ENCODE peak calls at places on chromosomes 5 and 9, in seven cellular contexts. R is thyroid gland, E is ovary, Y is sigmoid colon, P is stomach, C is prostate gland, Q is K562. J is an unnamed sample.
A peak's percentile ranks its signal among the peaks of the same experiment; 100 is the strongest.

GRCh38 chr5:66164044-66164790 is 20.1 kb downstream of the SREK1 start:
- DNase-seq in R (no peak), E (no peak), Y (no peak), P (no peak), C (no peak), Q (no peak), J (no peak)

GRCh38 chr9:123349691-123350480 is 6.1 kb upstream of the CRB2 start:
- DNase-seq in R (peak; percentile 61), E (peak; percentile 51), Y (no peak), P (peak; percentile 47), C (peak; percentile 54), Q (peak; percentile 89), J (peak; percentile 71)

GRCh38 chr5:138543730-138544104 is 681 bp upstream of the ETF1 start:
- DNase-seq in R (no peak), E (no peak), Y (no peak), P (no peak), C (no peak), Q (no peak), J (no peak)

GRCh38 chr5:133244242-133244641 is 192.4 kb downstream of the HSPA4 start:
- DNase-seq in R (no peak), E (no peak), Y (no peak), P (no peak), C (no peak), Q (no peak), J (no peak)

GRCh38 chr5:67246108-67246507 is 49.5 kb upstream of the CD180 start:
- DNase-seq in R (no peak), E (peak; percentile 50), Y (no peak), P (no peak), C (peak; percentile 73), Q (peak; percentile 29), J (peak; percentile 85)

GRCh38 chr5:181217805-181218065 is 5.3 kb upstream of the TRIM41 start:
- DNase-seq in R (peak; percentile 49), E (peak; percentile 45), Y (no peak), P (no peak), C (no peak), Q (no peak), J (no peak)

GRCh38 chr5:147617191-147617606 is 107.3 kb upstream of the DPYSL3 start:
- DNase-seq in R (no peak), E (no peak), Y (no peak), P (no peak), C (no peak), Q (no peak), J (no peak)

GRCh38 chr9:123871781-123872180 is 58.1 kb downstream of the DENND1A start:
- DNase-seq in R (peak; percentile 76), E (no peak), Y (no peak), P (no peak), C (no peak), Q (no peak), J (no peak)

GRCh38 chr9:100498592-100498991 is 25.6 kb downstream of the TMEFF1 start:
- DNase-seq in R (no peak), E (no peak), Y (no peak), P (no peak), C (no peak), Q (no peak), J (no peak)

GRCh38 chr5:8019719-8020218 is 150.8 kb downstream of the MTRR start:
- DNase-seq in R (no peak), E (no peak), Y (no peak), P (no peak), C (no peak), Q (no peak), J (no peak)

GRCh38 chr9:18710089-18710488 is 236.1 kb downstream of the ADAMTSL1 start:
- DNase-seq in R (no peak), E (no peak), Y (no peak), P (no peak), C (no peak), Q (no peak), J (no peak)

GRCh38 chr9:126336350-126337335 is 10.0 kb downstream of the MVB12B start:
- DNase-seq in R (no peak), E (no peak), Y (no peak), P (no peak), C (no peak), Q (no peak), J (no peak)

DNA sequence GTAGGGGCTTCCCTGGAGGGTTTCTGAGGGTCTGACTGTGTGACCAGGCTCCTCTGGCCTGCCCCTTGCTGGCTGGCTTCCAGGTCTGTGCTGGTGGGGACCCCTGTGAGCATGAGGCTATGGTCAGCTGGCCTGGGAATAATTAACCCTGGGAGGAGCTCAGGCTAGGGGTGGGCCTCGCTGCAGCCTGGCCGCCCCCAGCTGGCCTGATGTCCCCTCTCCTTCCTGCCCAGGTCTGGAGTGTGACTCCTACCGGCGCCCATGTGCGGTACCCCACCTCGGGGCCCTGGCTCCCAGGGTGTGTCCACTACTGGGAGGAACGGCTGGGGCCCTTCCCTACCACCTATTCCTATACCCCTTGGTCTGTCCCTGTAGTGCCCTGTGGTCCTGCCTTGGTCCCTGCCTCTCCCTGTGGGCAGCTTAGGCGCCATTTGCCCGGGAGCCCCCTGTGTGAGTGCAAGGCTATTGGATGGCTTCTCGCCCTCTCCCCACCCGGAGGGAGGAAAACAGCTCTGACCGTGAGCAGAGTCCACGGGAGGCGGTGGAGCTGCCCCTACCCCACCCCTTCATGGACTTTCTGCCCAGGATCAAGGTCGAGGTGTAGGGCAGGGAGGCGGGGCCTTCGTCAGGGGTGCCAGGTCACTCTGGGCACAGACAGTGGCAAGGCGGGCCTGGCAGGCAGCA is 9.4 kb downstream of the RXRA start:
- DNase-seq in R (no peak), E (no peak), Y (no peak), P (peak; percentile 43), C (no peak), Q (no peak), J (no peak)
- TF ChIP-seq POLR2A in R (no peak), E (no peak), Y (no peak), P (no peak), C (no peak), Q (no peak), J (no peak)

GRCh38 chr5:102755691-102756371 is 726 bp downstream of the PAM start:
- DNase-seq in R (peak; percentile 69), E (peak; percentile 59), Y (peak; percentile 88), P (peak; percentile 68), C (peak; percentile 39), Q (peak; percentile 26), J (peak; percentile 62)
- TF ChIP-seq POLR2A in R (peak; percentile 61), E (peak; percentile 34), Y (no peak), P (no peak), C (peak; percentile 34), Q (no peak), J (no peak)

DNA sequence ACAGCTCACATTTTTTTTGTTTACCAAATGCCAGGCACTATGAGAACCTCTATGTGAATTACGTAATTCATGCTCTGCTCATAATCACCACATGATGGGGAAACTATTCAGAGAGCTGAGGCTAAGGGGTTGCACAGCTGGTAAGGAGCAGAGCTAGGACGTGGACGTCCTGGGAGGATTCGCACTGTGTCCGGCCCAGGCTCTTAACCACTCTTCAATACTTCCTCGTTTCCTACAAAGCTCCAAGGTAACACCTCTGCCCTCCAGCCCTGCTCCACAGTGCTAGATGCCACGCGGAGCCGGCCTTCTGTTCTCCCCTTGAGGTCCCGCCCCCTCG is 8.7 kb downstream of the PHF19 start:
- DNase-seq in R (no peak), E (no peak), Y (no peak), P (no peak), C (no peak), Q (no peak), J (no peak)
- TF ChIP-seq POLR2A in R (no peak), E (no peak), Y (no peak), P (no peak), C (no peak), Q (no peak), J (no peak)

GRCh38 chr9:12732971-12733370 is 39.8 kb downstream of the TYRP1 start:
- DNase-seq in R (no peak), E (no peak), Y (no peak), P (no peak), C (no peak), Q (no peak), J (no peak)
- TF ChIP-seq POLR2A in R (no peak), E (no peak), Y (no peak), P (no peak), C (no peak), Q (no peak), J (no peak)

GRCh38 chr5:89299998-89300397 is 417.0 kb upstream of the MEF2C start:
- DNase-seq in R (no peak), E (no peak), Y (no peak), P (no peak), C (no peak), Q (no peak), J (no peak)

GRCh38 chr5:89302102-89302891 is 419.3 kb upstream of the MEF2C start:
- DNase-seq in R (no peak), E (no peak), Y (no peak), P (no peak), C (no peak), Q (no peak), J (no peak)

GRCh38 chr5:89301572-89302025 is 418.6 kb upstream of the MEF2C start:
- DNase-seq in R (no peak), E (no peak), Y (no peak), P (no peak), C (no peak), Q (no peak), J (no peak)

GRCh38 chr5:89300426-89300970 is 417.5 kb upstream of the MEF2C start:
- DNase-seq in R (no peak), E (no peak), Y (no peak), P (no peak), C (no peak), Q (no peak), J (no peak)

DNA sequence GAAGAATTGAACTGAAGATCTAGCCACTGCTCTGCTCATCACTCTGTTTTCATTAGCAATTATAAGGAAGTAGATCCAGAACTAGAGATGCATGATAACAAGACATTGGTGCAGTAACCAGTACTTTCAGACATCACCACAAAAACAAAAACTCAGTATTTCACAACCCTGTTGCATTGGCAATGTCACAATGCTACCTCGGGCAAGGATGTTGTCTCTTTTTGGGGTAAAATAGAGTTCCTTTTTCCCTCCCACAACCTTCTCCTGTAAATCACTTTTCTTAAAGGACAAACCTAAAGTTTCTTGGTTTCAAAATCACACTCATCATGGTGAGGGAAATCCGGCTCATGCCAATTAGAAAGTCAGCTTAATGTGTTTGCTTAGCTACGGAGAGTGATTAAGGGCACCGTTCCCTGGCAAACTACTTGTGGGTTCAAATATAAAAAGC is 420.1 kb upstream of the MEF2C start:
- DNase-seq in R (no peak), E (no peak), Y (no peak), P (no peak), C (no peak), Q (no peak), J (no peak)
- TF ChIP-seq POLR2A in R (no peak), E (no peak), Y (no peak), P (no peak), C (no peak), Q (no peak), J (no peak)

DNA sequence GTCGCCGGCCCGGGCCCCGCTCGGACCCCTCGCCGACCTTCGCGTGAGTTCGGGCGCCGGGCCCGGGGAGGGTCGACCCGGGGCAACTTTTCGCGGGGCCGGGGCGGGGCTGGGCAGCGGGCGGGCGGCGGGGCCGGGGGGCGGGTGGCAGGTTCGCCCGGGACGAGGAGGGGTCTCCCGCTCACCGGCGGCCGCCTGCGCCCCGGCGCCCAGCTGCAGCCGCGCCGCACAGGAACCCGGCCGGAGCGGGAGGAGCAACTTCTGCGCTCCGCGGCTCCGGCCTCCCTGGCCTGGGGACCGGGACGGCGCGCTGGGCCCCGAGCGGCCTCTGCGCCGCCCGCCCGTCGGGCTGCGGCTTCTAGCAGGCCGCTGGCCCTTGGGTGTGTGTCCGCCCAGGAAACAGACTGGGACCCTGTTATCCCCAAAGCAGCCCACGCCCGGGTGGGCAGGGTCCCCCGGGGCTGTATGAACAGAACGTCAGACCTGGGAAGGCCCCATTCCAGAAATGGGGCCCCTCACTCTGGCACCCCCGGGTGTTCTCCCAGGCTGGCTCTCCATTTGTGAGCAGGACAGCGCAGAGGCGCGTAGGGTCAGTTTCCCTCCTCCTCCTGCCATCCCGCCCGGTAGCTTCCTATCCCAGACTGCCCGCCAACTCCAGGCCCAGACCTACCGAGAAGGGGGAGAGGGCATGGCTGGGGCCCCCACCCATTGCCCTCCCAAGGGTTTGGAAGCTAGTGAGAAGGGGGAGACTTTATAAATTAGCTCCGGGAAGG is 685 bp downstream of the RXRA start:
- DNase-seq in R (peak; percentile 47), E (no peak), Y (peak; percentile 76), P (no peak), C (no peak), Q (peak; percentile 62), J (peak; percentile 58)
- TF ChIP-seq POLR2A in R (peak; percentile 23), E (no peak), Y (no peak), P (no peak), C (peak; percentile 12), Q (no peak), J (no peak)